ENCODE peak calls at places on chromosomes 1 and 21, in seven cellular contexts. O, D, Z, L, E, G and C are unnamed samples.
A peak's percentile ranks its signal among the peaks of the same experiment; 100 is the strongest.

GRCh38 chr21:36516271-36516670 is 36.3 kb upstream of the CLDN14 start:
- DNase-seq in Z (no peak), L (no peak), O (no peak), G (no peak), D (no peak), E (no peak), C (no peak)

GRCh38 chr1:98053471-98054366 is 132.9 kb upstream of the DPYD start:
- DNase-seq in D (no peak), G (no peak), E (peak; percentile 88), Z (peak; percentile 91), L (peak; percentile 64), O (peak; percentile 74), C (peak; percentile 50)

GRCh38 chr21:45408811-45409261 is 3.9 kb downstream of the COL18A1 start:
- DNase-seq in Z (no peak), D (no peak), G (no peak), L (peak; percentile 58), E (no peak), O (no peak), C (no peak)

GRCh38 chr1:216310776-216311175 is 112.5 kb downstream of the USH2A start:
- DNase-seq in G (no peak), L (no peak), E (peak; percentile 73), D (no peak), Z (peak; percentile 78), O (peak; percentile 56), C (peak; percentile 10)

GRCh38 chr21:38965241-38965640 is 159.5 kb downstream of the ETS2 start:
- DNase-seq in Z (no peak), D (no peak), L (no peak), E (no peak), O (no peak), G (no peak), C (no peak)

GRCh38 chr21:27505516-27505915 is 538.6 kb upstream of the ADAMTS5 start:
- DNase-seq in Z (no peak), L (no peak), O (no peak), E (peak; percentile 69), D (no peak), G (no peak), C (no peak)

GRCh38 chr1:223887724-223888428 is 42.1 kb upstream of the TP53BP2 start:
- DNase-seq in E (peak; percentile 91), G (peak; percentile 46), L (peak; percentile 71), Z (no peak), D (peak; percentile 24), O (no peak), C (peak; percentile 93)

GRCh38 chr1:44036409-44037111 is 5.3 kb upstream of the SLC6A9 start:
- DNase-seq in D (peak; percentile 64), O (peak; percentile 60), E (peak; percentile 70), G (peak; percentile 39), Z (peak; percentile 82), L (no peak), C (peak; percentile 68)

GRCh38 chr1:11649237-11649623 is 5.0 kb downstream of the FBXO2 start:
- DNase-seq in G (no peak), D (no peak), O (no peak), Z (no peak), L (no peak), E (no peak), C (no peak)

GRCh38 chr1:68644521-68644920 is 147.6 kb upstream of the DEPDC1 start:
- DNase-seq in O (no peak), E (no peak), G (no peak), D (no peak), L (no peak), Z (no peak), C (no peak)

GRCh38 chr1:203302461-203302860 is 2.9 kb upstream of the BTG2 start:
- DNase-seq in O (no peak), E (no peak), L (no peak), G (no peak), D (no peak), Z (no peak), C (no peak)
- H3K27ac ChIP-seq in O (no peak overlapping the region), E (no peak overlapping the region), L (no peak overlapping the region), G (no peak overlapping the region), D (no peak overlapping the region), Z (no peak overlapping the region), C (no peak overlapping the region)

DNA sequence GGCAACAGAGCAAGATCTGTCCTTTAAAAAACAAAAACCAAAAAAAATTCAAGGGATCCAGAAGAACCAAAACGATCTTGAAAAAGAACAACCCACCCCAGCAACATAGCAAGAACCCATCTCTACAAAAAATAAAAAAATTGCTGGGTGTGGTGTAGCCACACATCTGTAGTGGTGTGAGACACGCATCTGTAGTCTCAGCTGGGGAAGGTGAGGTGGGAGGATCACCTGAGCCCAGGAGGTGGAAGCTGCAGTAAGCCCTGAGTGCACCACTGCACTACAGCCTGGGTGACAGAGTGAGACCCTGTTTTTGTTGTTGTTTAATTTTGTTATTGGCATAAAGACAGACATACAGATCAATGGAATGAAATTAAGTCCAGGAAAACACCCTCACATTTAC is 22.3 kb downstream of the TRIM33 start:
- DNase-seq in D (no peak), O (no peak), L (no peak), E (no peak), G (no peak), Z (no peak), C (no peak)
- H3K27ac ChIP-seq in D (no peak overlapping the region), O (no peak overlapping the region), L (no peak overlapping the region), E (no peak overlapping the region), G (no peak overlapping the region), Z (no peak overlapping the region), C (no peak overlapping the region)

DNA sequence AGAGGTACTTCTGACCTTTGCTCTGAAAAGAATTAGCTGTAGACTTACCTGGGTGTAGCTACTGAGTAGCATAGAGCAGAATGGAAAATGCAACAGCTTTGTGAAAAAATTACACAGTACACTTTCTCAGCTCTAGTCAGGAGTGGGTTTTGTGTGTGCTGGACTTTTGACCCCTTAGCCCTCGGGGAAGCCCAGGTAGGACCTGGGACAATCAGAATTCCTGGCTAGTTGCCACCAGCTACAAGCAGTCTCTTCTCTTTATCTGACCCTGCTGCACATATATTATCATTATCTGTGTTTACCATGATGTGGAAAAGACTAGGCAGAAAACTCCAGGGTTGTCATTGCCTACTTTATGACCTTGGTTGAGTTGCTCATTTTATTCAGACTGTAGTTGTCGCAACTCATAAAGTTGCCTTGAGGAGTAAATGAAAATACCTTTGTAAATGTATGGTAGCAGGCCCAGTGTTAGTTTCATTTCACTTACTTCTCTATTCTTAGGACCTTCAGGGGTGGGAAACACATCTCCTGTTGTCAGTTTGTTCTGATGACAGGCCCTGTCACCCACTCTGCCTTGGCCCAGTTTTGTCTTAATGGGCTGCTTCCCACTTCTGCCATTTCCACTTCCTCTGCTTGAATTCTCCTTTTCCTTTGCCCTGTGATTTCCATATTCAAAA is 5.4 kb downstream of the NEK7 start:
- DNase-seq in O (no peak), D (no peak), G (no peak), L (no peak), E (no peak), Z (no peak), C (no peak)
- H3K27ac ChIP-seq in O (no peak overlapping the region), D (no peak overlapping the region), G (no peak overlapping the region), L (peak overlapping the region; percentile 27), E (peak overlapping the region; percentile 88), Z (no peak overlapping the region), C (no peak overlapping the region)

GRCh38 chr1:228177183-228177475 is 11.5 kb downstream of the IBA57 start:
- DNase-seq in Z (no peak), L (no peak), G (no peak), O (no peak), D (no peak), E (no peak), C (no peak)

GRCh38 chr1:228175316-228176023 is 9.9 kb downstream of the IBA57 start:
- DNase-seq in Z (no peak), O (no peak), G (no peak), L (no peak), D (no peak), E (no peak), C (no peak)

GRCh38 chr1:228174482-228175315 is 9.1 kb downstream of the IBA57 start:
- DNase-seq in L (no peak), D (peak; percentile 35), Z (peak; percentile 71), G (no peak), E (peak; percentile 7), O (no peak), C (peak; percentile 26)

GRCh38 chr1:228176461-228177182 is 11.0 kb downstream of the IBA57 start:
- DNase-seq in G (no peak), Z (no peak), D (no peak), O (no peak), E (no peak), L (no peak), C (no peak)

DNA sequence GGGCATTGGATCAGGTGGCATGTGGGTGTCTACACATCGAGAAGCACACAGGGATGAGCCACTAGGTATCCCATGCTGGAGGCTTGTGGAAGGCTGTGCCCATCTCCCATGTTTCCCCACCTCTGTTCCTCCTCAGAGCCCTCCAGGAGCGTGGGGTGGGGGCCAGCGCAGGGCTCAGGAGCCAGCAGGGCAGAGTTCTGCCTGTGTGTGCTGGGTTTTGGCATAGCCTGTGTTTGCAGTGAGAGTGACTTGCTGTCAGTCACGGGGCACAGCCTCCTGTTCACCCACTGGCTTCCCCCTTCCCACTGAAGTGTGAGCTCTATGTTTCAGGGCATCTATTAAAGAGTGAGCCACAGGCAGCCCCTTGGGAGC is 10.4 kb downstream of the IBA57 start:
- DNase-seq in D (no peak), L (no peak), O (no peak), G (no peak), E (no peak), Z (no peak), C (no peak)
- H3K27ac ChIP-seq in D (no peak overlapping the region), L (no peak overlapping the region), O (no peak overlapping the region), G (no peak overlapping the region), E (no peak overlapping the region), Z (no peak overlapping the region), C (peak overlapping the region; percentile 45)

DNA sequence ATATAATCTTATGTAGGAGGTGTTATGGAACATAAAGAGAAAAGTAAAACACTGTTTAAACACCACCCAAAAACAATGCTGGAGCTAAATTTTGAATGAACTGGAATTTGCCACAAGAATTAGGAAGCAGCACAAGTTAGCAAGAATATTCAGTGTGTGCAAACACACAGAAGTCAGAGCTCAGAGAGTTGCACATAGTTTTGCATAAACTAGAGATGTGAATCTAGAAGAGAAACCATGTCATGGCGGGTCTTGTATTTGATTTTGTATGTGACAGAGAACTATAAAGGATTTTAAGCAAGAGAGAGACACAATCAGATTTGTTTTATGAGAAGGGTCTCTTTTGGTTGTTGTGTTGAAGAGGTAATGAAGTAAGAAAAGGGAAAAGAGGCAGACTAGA is 38.2 kb downstream of the SELENOF start:
- DNase-seq in L (no peak), Z (no peak), D (no peak), G (no peak), E (no peak), O (no peak), C (no peak)
- H3K27ac ChIP-seq in L (no peak overlapping the region), Z (no peak overlapping the region), D (no peak overlapping the region), G (no peak overlapping the region), E (no peak overlapping the region), O (no peak overlapping the region), C (no peak overlapping the region)

GRCh38 chr1:27154469-27154990 is 395 bp downstream of the SLC9A1 start:
- DNase-seq in E (no peak), O (no peak), D (no peak), L (no peak), Z (no peak), G (no peak), C (no peak)
- H3K27ac ChIP-seq in E (peak overlapping the region; percentile 54), O (no peak overlapping the region), D (peak overlapping the region; percentile 53), L (peak overlapping the region; percentile 68), Z (no peak overlapping the region), G (peak overlapping the region; percentile 92), C (peak overlapping the region; percentile 92)